ENCODE peak calls at places on chromosomes 16 and 17, in six cellular contexts. C is H9, Q is trophoblast cell, P is IMR-90, A is neuronal stem cell, X is H1. V is an unnamed sample.

GRCh38 chr16:2163211-2163881 is 7.8 kb downstream of the TRAF7 start:
- DNase-seq in C (no peak), Q (no peak), P (no peak), A (no peak), X (no peak), V (no peak)

GRCh38 chr17:29368926-29369325 is 21.2 kb upstream of the TAOK1 start:
- DNase-seq in C (peak; percentile 68), Q (no peak), P (peak; percentile 40), A (peak; percentile 67), X (no peak), V (no peak)

GRCh38 chr17:49382556-49382955 is 20.5 kb upstream of the ZNF652 start:
- DNase-seq in C (no peak), Q (no peak), P (no peak), A (no peak), X (no peak), V (no peak)

GRCh38 chr16:51237861-51238378 is 86.8 kb upstream of the SALL1 start:
- DNase-seq in C (no peak), Q (no peak), P (no peak), A (no peak), X (no peak), V (no peak)

GRCh38 chr17:10666921-10667320 is 9.8 kb upstream of the MYH3 start:
- DNase-seq in C (no peak), Q (no peak), P (peak; percentile 18), A (no peak), X (no peak), V (no peak)

GRCh38 chr17:62704381-62704971 is 77.0 kb downstream of the MRC2 start:
- DNase-seq in C (peak; percentile 79), Q (peak; percentile 27), P (peak; percentile 35), A (no peak), X (peak; percentile 77), V (peak; percentile 34)

GRCh38 chr16:49055824-49056545 is 225.7 kb downstream of the CBLN1 start:
- DNase-seq in C (no peak), Q (no peak), P (no peak), A (no peak), X (no peak), V (no peak)

GRCh38 chr17:75843577-75844529 is at the start of gene UNC13D:
- DNase-seq in C (peak; percentile 60), Q (peak; percentile 82), P (no peak), A (no peak), X (no peak), V (no peak)

GRCh38 chr17:49926886-49927285 is 42.1 kb upstream of the DLX4 start:
- DNase-seq in C (no peak), Q (no peak), P (no peak), A (no peak), X (no peak), V (no peak)

GRCh38 chr17:40415390-40415789 is 2.3 kb downstream of the TOP2A start:
- DNase-seq in C (no peak), Q (no peak), P (peak; percentile 59), A (no peak), X (no peak), V (peak; percentile 73)

GRCh38 chr17:7220593-7221280 is 999 bp downstream of the ACADVL start:
- DNase-seq in C (peak; percentile 85), Q (no peak), P (peak; percentile 63), A (no peak), X (peak; percentile 73), V (peak; percentile 67)

GRCh38 chr16:3907586-3907985 is 27.1 kb upstream of the CREBBP start:
- DNase-seq in C (peak; percentile 57), Q (no peak), P (no peak), A (no peak), X (peak; percentile 53), V (no peak)

GRCh38 chr16:8919934-8920465 is 37.8 kb downstream of the LITAFD start:
- DNase-seq in C (no peak), Q (no peak), P (no peak), A (no peak), X (no peak), V (no peak)

GRCh38 chr17:56021681-56022205 is 131.5 kb upstream of the ANKFN1 start:
- DNase-seq in C (no peak), Q (no peak), P (no peak), A (no peak), X (no peak), V (no peak)

GRCh38 chr16:56478228-56479049 is 27.1 kb downstream of the OGFOD1 start:
- DNase-seq in C (no peak), Q (no peak), P (peak; percentile 12), A (no peak), X (no peak), V (peak; percentile 19)

GRCh38 chr17:1120596-1121441 is 59.0 kb downstream of the ABR start:
- DNase-seq in C (no peak), Q (no peak), P (no peak), A (no peak), X (no peak), V (no peak)

GRCh38 chr16:59042296-59042695 is 308.2 kb upstream of the GOT2 start:
- DNase-seq in C (no peak), Q (no peak), P (no peak), A (no peak), X (no peak), V (no peak)

GRCh38 chr17:17921192-17922082 is 50.8 kb downstream of the TOM1L2 start:
- DNase-seq in C (peak; percentile 86), Q (no peak), P (peak; percentile 90), A (peak; percentile 86), X (peak; percentile 62), V (peak; percentile 81)

GRCh38 chr16:3058173-3059030 is 7.0 kb upstream of the IL32 start:
- DNase-seq in C (peak; percentile 85), Q (no peak), P (no peak), A (peak; percentile 23), X (peak; percentile 83), V (peak; percentile 43)

GRCh38 chr17:45021607-45022287 is 29.7 kb downstream of the DCAKD start:
- DNase-seq in C (peak; percentile 80), Q (peak; percentile 54), P (peak; percentile 47), A (peak; percentile 65), X (peak; percentile 85), V (peak; percentile 65)

GRCh38 chr17:82031885-82032627 is 578 bp downstream of the RAC3 start:
- DNase-seq in C (peak; percentile 91), Q (no peak), P (no peak), A (no peak), X (peak; percentile 85), V (peak; percentile 13)
- H2AK5ac ChIP-seq in C (no peak overlapping the region), Q (no peak overlapping the region), P (peak overlapping the region; percentile 15), A (peak overlapping the region; percentile 83), X (peak overlapping the region; percentile 41), V (no peak overlapping the region)

DNA sequence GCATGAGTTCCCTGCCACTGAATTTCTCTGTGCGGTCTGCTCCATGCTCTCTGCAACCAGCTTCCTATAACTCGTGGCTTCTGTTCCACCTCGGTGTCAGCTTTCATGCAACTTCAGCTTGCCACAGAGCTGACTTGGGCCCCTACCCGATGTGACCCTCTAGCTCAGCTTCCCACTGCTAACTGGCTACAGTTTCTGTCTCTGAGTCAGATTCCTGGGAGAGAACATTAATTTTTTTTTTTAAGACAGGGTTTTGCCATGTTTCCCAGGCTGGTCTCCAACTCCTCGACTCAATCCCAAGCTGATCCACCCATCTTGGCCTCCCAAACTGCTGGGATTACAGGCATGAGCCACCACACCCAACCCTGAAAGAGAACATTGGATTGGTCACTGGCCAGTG is 35.5 kb upstream of the PSMD7 start:
- DNase-seq in C (no peak), Q (no peak), P (no peak), A (no peak), X (peak; percentile 37), V (no peak)
- H2AK5ac ChIP-seq in C (no peak overlapping the region), Q (no peak overlapping the region), P (no peak overlapping the region), A (no peak overlapping the region), X (no peak overlapping the region), V (no peak overlapping the region)

GRCh38 chr16:66442502-66443268 is 15.6 kb downstream of the BEAN1 start:
- DNase-seq in C (no peak), Q (no peak), P (no peak), A (no peak), X (no peak), V (no peak)
- H2AK5ac ChIP-seq in C (no peak overlapping the region), Q (no peak overlapping the region), P (no peak overlapping the region), A (peak overlapping the region; percentile 22), X (no peak overlapping the region), V (no peak overlapping the region)

DNA sequence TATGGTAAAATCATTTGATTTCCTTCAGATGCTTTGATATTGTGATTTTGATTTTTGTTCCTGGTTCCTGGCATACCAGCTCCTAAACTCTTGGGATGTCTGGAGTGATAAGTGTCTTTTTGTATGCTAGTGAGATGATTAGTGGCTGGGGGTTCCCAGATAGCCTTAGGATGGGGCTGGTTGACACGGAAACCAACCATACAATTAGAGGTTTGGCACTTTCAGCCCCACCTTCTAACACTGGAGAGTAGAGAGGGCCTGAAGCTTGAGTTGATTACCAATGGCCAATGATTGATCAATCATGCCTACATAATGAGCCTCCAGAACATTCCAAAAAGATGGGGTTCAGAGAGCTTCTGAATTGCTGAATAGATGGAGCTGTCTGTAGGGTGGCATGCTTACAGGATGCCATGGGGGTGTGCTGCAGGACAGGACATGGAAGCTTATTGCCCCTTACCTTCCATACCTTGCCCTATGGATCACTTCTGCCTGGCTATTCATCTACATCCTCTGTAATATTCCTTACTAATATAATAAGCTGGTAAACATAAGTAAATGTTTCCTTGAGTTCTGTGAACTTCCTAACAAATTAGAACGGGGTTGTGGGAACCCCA is 22.8 kb downstream of the RNF112 start:
- DNase-seq in C (no peak), Q (no peak), P (no peak), A (no peak), X (no peak), V (no peak)
- H2AK5ac ChIP-seq in C (no peak overlapping the region), Q (no peak overlapping the region), P (no peak overlapping the region), A (no peak overlapping the region), X (no peak overlapping the region), V (no peak overlapping the region)

GRCh38 chr17:9219631-9220415 is 198.5 kb downstream of the NTN1 start:
- DNase-seq in C (no peak), Q (peak; percentile 83), P (no peak), A (no peak), X (no peak), V (no peak)
- H2AK5ac ChIP-seq in C (no peak overlapping the region), Q (peak overlapping the region; percentile 4), P (no peak overlapping the region), A (peak overlapping the region; percentile 23), X (peak overlapping the region; percentile 77), V (no peak overlapping the region)

GRCh38 chr17:79338589-79338988 is 264.0 kb downstream of the ENGASE start:
- DNase-seq in C (no peak), Q (no peak), P (peak; percentile 9), A (no peak), X (no peak), V (no peak)

GRCh38 chr17:79338142-79338541 is 263.5 kb downstream of the ENGASE start:
- DNase-seq in C (no peak), Q (no peak), P (no peak), A (no peak), X (no peak), V (no peak)

GRCh38 chr17:79332011-79332410 is 257.4 kb downstream of the ENGASE start:
- DNase-seq in C (no peak), Q (no peak), P (no peak), A (no peak), X (no peak), V (no peak)

GRCh38 chr17:79337053-79337452 is 262.4 kb downstream of the ENGASE start:
- DNase-seq in C (no peak), Q (no peak), P (no peak), A (no peak), X (no peak), V (no peak)

DNA sequence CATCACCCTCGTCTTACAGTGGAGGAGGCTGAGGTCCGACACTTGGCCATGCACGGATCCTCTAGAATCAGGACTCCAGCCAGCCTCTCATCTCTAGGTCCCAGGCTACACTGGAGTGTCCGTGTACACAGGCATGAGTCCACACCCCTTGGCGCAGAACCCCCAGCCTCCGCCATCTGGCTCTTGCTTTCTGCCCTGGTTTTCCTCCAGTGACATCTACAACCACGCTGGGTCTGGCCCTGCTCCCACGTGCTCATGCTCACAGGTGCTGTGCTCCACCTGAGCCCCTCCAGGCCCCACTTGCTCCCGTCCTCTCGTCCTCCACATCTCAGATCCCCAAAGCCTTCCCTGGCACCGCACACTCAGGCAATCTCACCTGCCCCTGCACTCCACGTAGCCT is 260.8 kb downstream of the ENGASE start:
- DNase-seq in C (no peak), Q (no peak), P (no peak), A (no peak), X (no peak), V (no peak)
- H2AK5ac ChIP-seq in C (no peak overlapping the region), Q (no peak overlapping the region), P (no peak overlapping the region), A (no peak overlapping the region), X (peak overlapping the region; percentile 65), V (no peak overlapping the region)